ENCODE peak calls at places on chromosomes 1 and 21, in nine cellular contexts. One of them, this sample, is unnamed. For H3K4me1, the result is how much of the 10 kb centered on the place peaks cover.

GRCh38 chr1:65418522-65419185 is 1.8 kb upstream of the LEPR start:
- DNase-seq in Peyer's patch: no peak
- DNase-seq in heart right ventricle: no peak
- DNase-seq in OCI-LY7: no peak
- DNase-seq in ovary: no peak
- DNase-seq in cardiac muscle cell: no peak
- DNase-seq in transverse colon: no peak
- DNase-seq in PC-9: no peak
- DNase-seq in mesenchymal stem cell: no peak
- DNase-seq in this sample: no peak

GRCh38 chr1:178818416-178818815 is 52.5 kb downstream of the ANGPTL1 start:
- DNase-seq in OCI-LY7: no peak
- DNase-seq in heart right ventricle: no peak
- DNase-seq in ovary: no peak
- DNase-seq in mesenchymal stem cell: no peak
- DNase-seq in cardiac muscle cell: no peak
- DNase-seq in Peyer's patch: no peak
- DNase-seq in transverse colon: no peak
- DNase-seq in PC-9: no peak
- DNase-seq in this sample: no peak

GRCh38 chr1:119933397-119933796 is 37.1 kb upstream of the ADAM30 start:
- DNase-seq in transverse colon: no peak
- DNase-seq in Peyer's patch: no peak
- DNase-seq in PC-9: no peak
- DNase-seq in cardiac muscle cell: no peak
- DNase-seq in mesenchymal stem cell: no peak
- DNase-seq in heart right ventricle: no peak
- DNase-seq in OCI-LY7: no peak
- DNase-seq in ovary: no peak
- DNase-seq in this sample: no peak

GRCh38 chr1:42170779-42171621 is 6.5 kb upstream of the GUCA2A start:
- DNase-seq in transverse colon: peak
- DNase-seq in cardiac muscle cell: no peak
- DNase-seq in OCI-LY7: no peak
- DNase-seq in heart right ventricle: no peak
- DNase-seq in ovary: no peak
- DNase-seq in mesenchymal stem cell: no peak
- DNase-seq in PC-9: no peak
- DNase-seq in Peyer's patch: no peak
- DNase-seq in this sample: peak

GRCh38 chr1:11534846-11535245 is 55.9 kb downstream of the DISP3 start:
- DNase-seq in heart right ventricle: no peak
- DNase-seq in Peyer's patch: no peak
- DNase-seq in mesenchymal stem cell: no peak
- DNase-seq in OCI-LY7: no peak
- DNase-seq in transverse colon: no peak
- DNase-seq in PC-9: no peak
- DNase-seq in cardiac muscle cell: no peak
- DNase-seq in ovary: no peak
- DNase-seq in this sample: peak

GRCh38 chr1:201874672-201875071 is 14.0 kb upstream of the SHISA4 start:
- DNase-seq in cardiac muscle cell: no peak
- DNase-seq in Peyer's patch: no peak
- DNase-seq in OCI-LY7: no peak
- DNase-seq in ovary: no peak
- DNase-seq in mesenchymal stem cell: no peak
- DNase-seq in transverse colon: no peak
- DNase-seq in PC-9: no peak
- DNase-seq in heart right ventricle: no peak
- DNase-seq in this sample: no peak

GRCh38 chr1:64282353-64282752 is 78.9 kb downstream of the UBE2U start:
- DNase-seq in OCI-LY7: no peak
- DNase-seq in heart right ventricle: no peak
- DNase-seq in mesenchymal stem cell: no peak
- DNase-seq in transverse colon: no peak
- DNase-seq in PC-9: peak
- DNase-seq in Peyer's patch: no peak
- DNase-seq in cardiac muscle cell: peak
- DNase-seq in ovary: no peak
- DNase-seq in this sample: no peak

GRCh38 chr1:79322511-79323027 is 316.0 kb upstream of the ADGRL4 start:
- DNase-seq in mesenchymal stem cell: peak
- DNase-seq in PC-9: no peak
- DNase-seq in transverse colon: no peak
- DNase-seq in ovary: no peak
- DNase-seq in cardiac muscle cell: no peak
- DNase-seq in heart right ventricle: no peak
- DNase-seq in OCI-LY7: no peak
- DNase-seq in Peyer's patch: no peak
- DNase-seq in this sample: no peak

GRCh38 chr21:41926068-41926806 is 27.6 kb downstream of the C2CD2 start:
- DNase-seq in mesenchymal stem cell: peak
- DNase-seq in cardiac muscle cell: no peak
- DNase-seq in PC-9: peak
- DNase-seq in Peyer's patch: peak
- DNase-seq in heart right ventricle: no peak
- DNase-seq in ovary: no peak
- DNase-seq in transverse colon: no peak
- DNase-seq in OCI-LY7: peak
- DNase-seq in this sample: no peak

GRCh38 chr1:15308621-15309027 is 61.6 kb downstream of the FHAD1 start:
- DNase-seq in cardiac muscle cell: no peak
- DNase-seq in OCI-LY7: no peak
- DNase-seq in Peyer's patch: no peak
- DNase-seq in PC-9: no peak
- DNase-seq in heart right ventricle: no peak
- DNase-seq in transverse colon: peak
- DNase-seq in ovary: no peak
- DNase-seq in mesenchymal stem cell: no peak
- DNase-seq in this sample: no peak

GRCh38 chr1:167911413-167911812 is 2.5 kb downstream of the ADCY10 start:
- DNase-seq in mesenchymal stem cell: no peak
- DNase-seq in ovary: no peak
- DNase-seq in OCI-LY7: no peak
- DNase-seq in cardiac muscle cell: no peak
- DNase-seq in PC-9: no peak
- DNase-seq in transverse colon: no peak
- DNase-seq in heart right ventricle: no peak
- DNase-seq in Peyer's patch: no peak
- DNase-seq in this sample: no peak

GRCh38 chr1:209627349-209628196 is 24.7 kb downstream of the LAMB3 start:
- DNase-seq in cardiac muscle cell: peak
- DNase-seq in ovary: peak
- DNase-seq in transverse colon: peak
- DNase-seq in OCI-LY7: peak
- DNase-seq in mesenchymal stem cell: peak
- DNase-seq in Peyer's patch: peak
- DNase-seq in PC-9: peak
- DNase-seq in heart right ventricle: peak
- DNase-seq in this sample: peak

GRCh38 chr1:193727850-193728249 is 541.4 kb upstream of the B3GALT2 start:
- DNase-seq in PC-9: no peak
- DNase-seq in heart right ventricle: no peak
- DNase-seq in OCI-LY7: no peak
- DNase-seq in Peyer's patch: no peak
- DNase-seq in transverse colon: no peak
- DNase-seq in cardiac muscle cell: no peak
- DNase-seq in ovary: no peak
- DNase-seq in mesenchymal stem cell: no peak
- DNase-seq in this sample: no peak

GRCh38 chr1:231134624-231135023 is 27.2 kb upstream of the TRIM67 start:
- DNase-seq in ovary: no peak
- DNase-seq in heart right ventricle: no peak
- DNase-seq in Peyer's patch: no peak
- DNase-seq in OCI-LY7: no peak
- DNase-seq in transverse colon: no peak
- DNase-seq in mesenchymal stem cell: no peak
- DNase-seq in PC-9: no peak
- DNase-seq in cardiac muscle cell: no peak
- DNase-seq in this sample: no peak

GRCh38 chr1:54499097-54500029 is 48.7 kb upstream of the ACOT11 start:
- DNase-seq in mesenchymal stem cell: peak
- DNase-seq in heart right ventricle: no peak
- DNase-seq in PC-9: peak
- DNase-seq in ovary: peak
- DNase-seq in transverse colon: peak
- DNase-seq in Peyer's patch: no peak
- DNase-seq in cardiac muscle cell: peak
- DNase-seq in OCI-LY7: peak
- DNase-seq in this sample: no peak

DNA sequence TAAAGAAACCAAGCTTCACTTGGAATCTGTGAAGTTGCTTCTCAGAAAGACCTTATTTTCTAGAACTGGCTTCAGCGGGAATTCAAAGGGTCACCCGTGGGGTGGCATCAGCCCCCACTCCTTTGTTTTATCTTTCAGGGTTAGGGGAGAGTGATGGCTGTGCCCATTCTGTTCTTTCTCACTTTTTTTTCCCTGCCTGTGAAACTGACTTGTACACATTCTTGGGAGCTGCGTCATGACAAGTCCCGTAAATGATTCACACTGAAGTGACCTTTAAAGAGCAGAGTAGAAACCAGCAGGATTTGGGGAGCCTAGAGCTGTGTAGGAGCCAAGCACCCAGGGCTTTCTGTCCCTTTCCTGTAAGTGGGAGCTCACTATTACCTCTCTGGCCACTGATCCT is 43.8 kb downstream of the SLC44A3 start:
- DNase-seq in heart right ventricle: peak
- DNase-seq in OCI-LY7: no peak
- DNase-seq in cardiac muscle cell: no peak
- DNase-seq in mesenchymal stem cell: peak
- DNase-seq in PC-9: peak
- DNase-seq in ovary: peak
- DNase-seq in transverse colon: peak
- DNase-seq in Peyer's patch: no peak
- DNase-seq in this sample: no peak
- H3K27ac ChIP-seq in heart right ventricle: peak
- H3K27ac ChIP-seq in OCI-LY7: no peak
- H3K27ac ChIP-seq in cardiac muscle cell: peak
- H3K27ac ChIP-seq in mesenchymal stem cell: peak
- H3K27ac ChIP-seq in PC-9: peak
- H3K27ac ChIP-seq in ovary: peak
- H3K27ac ChIP-seq in transverse colon: peak
- H3K27ac ChIP-seq in Peyer's patch: peak
- H3K27ac ChIP-seq in this sample: peak

GRCh38 chr1:37752583-37753471 is 12.1 kb downstream of the EPHA10 start:
- DNase-seq in cardiac muscle cell: peak
- DNase-seq in PC-9: peak
- DNase-seq in transverse colon: peak
- DNase-seq in heart right ventricle: no peak
- DNase-seq in ovary: no peak
- DNase-seq in Peyer's patch: no peak
- DNase-seq in OCI-LY7: no peak
- DNase-seq in mesenchymal stem cell: peak
- DNase-seq in this sample: peak

GRCh38 chr1:37755290-37755689 is 9.6 kb downstream of the EPHA10 start:
- DNase-seq in ovary: no peak
- DNase-seq in OCI-LY7: no peak
- DNase-seq in transverse colon: no peak
- DNase-seq in Peyer's patch: no peak
- DNase-seq in mesenchymal stem cell: no peak
- DNase-seq in PC-9: no peak
- DNase-seq in cardiac muscle cell: no peak
- DNase-seq in heart right ventricle: no peak
- DNase-seq in this sample: no peak

GRCh38 chr1:37748563-37748962 is 16.4 kb downstream of the EPHA10 start:
- DNase-seq in OCI-LY7: no peak
- DNase-seq in cardiac muscle cell: no peak
- DNase-seq in transverse colon: no peak
- DNase-seq in PC-9: no peak
- DNase-seq in ovary: no peak
- DNase-seq in Peyer's patch: no peak
- DNase-seq in heart right ventricle: no peak
- DNase-seq in mesenchymal stem cell: no peak
- DNase-seq in this sample: no peak

GRCh38 chr1:37753473-37754321 is 11.2 kb downstream of the EPHA10 start:
- DNase-seq in OCI-LY7: no peak
- DNase-seq in PC-9: no peak
- DNase-seq in mesenchymal stem cell: no peak
- DNase-seq in ovary: no peak
- DNase-seq in transverse colon: no peak
- DNase-seq in cardiac muscle cell: no peak
- DNase-seq in heart right ventricle: no peak
- DNase-seq in Peyer's patch: no peak
- DNase-seq in this sample: no peak

DNA sequence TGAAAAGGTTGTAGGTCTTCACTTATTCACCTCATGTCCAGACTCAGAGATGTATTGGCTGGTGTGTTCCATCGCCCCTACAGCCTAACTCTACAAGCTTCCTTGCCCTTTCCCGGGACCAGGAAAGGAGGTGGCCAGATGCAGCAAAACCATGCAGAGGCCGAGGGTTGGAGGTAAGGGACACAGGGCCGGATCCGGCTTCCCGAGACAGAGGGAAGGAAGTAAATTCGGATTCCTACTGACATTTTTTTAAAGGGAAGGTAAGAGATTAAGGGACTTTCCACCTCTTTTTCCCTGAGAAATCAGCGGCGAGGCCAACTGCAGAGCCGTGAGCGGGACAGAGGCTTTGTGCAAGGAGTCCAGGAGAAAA is 12.7 kb downstream of the EPHA10 start:
- DNase-seq in cardiac muscle cell: no peak
- DNase-seq in heart right ventricle: no peak
- DNase-seq in OCI-LY7: no peak
- DNase-seq in PC-9: no peak
- DNase-seq in Peyer's patch: no peak
- DNase-seq in ovary: no peak
- DNase-seq in transverse colon: no peak
- DNase-seq in mesenchymal stem cell: no peak
- DNase-seq in this sample: no peak
- H3K4me3 ChIP-seq in cardiac muscle cell: no peak
- H3K4me3 ChIP-seq in heart right ventricle: no peak
- H3K4me3 ChIP-seq in OCI-LY7: no peak
- H3K4me3 ChIP-seq in PC-9: peak
- H3K4me3 ChIP-seq in Peyer's patch: peak
- H3K4me3 ChIP-seq in ovary: no peak
- H3K4me3 ChIP-seq in transverse colon: peak
- H3K4me3 ChIP-seq in mesenchymal stem cell: no peak
- H3K4me3 ChIP-seq in this sample: peak

GRCh38 chr1:19456915-19457554 is 28.3 kb downstream of the CAPZB start:
- DNase-seq in transverse colon: no peak
- DNase-seq in PC-9: no peak
- DNase-seq in cardiac muscle cell: no peak
- DNase-seq in mesenchymal stem cell: no peak
- DNase-seq in Peyer's patch: no peak
- DNase-seq in OCI-LY7: no peak
- DNase-seq in ovary: no peak
- DNase-seq in heart right ventricle: no peak
- DNase-seq in this sample: no peak
- H3K4me1 ChIP-seq in transverse colon: half or more
- H3K4me1 ChIP-seq in PC-9: under half
- H3K4me1 ChIP-seq in cardiac muscle cell: under half
- H3K4me1 ChIP-seq in mesenchymal stem cell: under half
- H3K4me1 ChIP-seq in Peyer's patch: under half
- H3K4me1 ChIP-seq in OCI-LY7: under half
- H3K4me1 ChIP-seq in ovary: half or more
- H3K4me1 ChIP-seq in heart right ventricle: half or more
- H3K4me1 ChIP-seq in this sample: half or more

DNA sequence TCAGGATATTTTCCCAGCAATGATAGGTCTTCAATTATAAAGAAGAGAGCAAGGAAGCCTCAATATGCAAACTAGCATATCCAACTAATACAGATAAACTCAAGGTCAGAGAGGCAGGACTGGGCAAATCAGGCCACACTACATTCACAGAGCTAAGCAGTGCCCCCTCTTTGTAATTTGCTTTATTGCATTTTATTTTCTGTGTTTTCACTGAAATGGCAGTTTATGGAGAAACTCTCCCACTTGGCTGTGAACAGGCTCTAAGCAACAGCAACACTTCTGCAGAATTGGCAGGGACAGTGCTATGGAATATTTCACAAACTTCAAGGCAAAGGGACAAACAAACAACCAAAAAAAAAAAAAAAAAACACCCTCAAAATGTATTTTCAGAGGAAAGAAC is 93.4 kb upstream of the SOD1 start:
- DNase-seq in cardiac muscle cell: no peak
- DNase-seq in mesenchymal stem cell: no peak
- DNase-seq in OCI-LY7: peak
- DNase-seq in Peyer's patch: no peak
- DNase-seq in PC-9: no peak
- DNase-seq in transverse colon: no peak
- DNase-seq in ovary: no peak
- DNase-seq in heart right ventricle: no peak
- DNase-seq in this sample: no peak
- H3K27ac ChIP-seq in cardiac muscle cell: no peak
- H3K27ac ChIP-seq in mesenchymal stem cell: no peak
- H3K27ac ChIP-seq in OCI-LY7: no peak
- H3K27ac ChIP-seq in Peyer's patch: no peak
- H3K27ac ChIP-seq in PC-9: no peak
- H3K27ac ChIP-seq in transverse colon: no peak
- H3K27ac ChIP-seq in ovary: no peak
- H3K27ac ChIP-seq in heart right ventricle: no peak
- H3K27ac ChIP-seq in this sample: no peak